ENCODE peak calls at places on chromosomes 4 and X, in four cellular contexts. N is GM23248, T is hepatocyte, W is SK-N-SH. G is an unnamed sample. For H3K4me1, the result is how much of the 10 kb centered on the place peaks cover.

GRCh38 chr4:11765849-11766453 is 337.3 kb upstream of the HS3ST1 start:
- DNase-seq in N (peak), T (peak), W (peak), G (peak)

GRCh38 chr4:98508825-98509539 is 149.4 kb downstream of the TSPAN5 start:
- DNase-seq in N (peak), T (no peak), W (no peak), G (no peak)

GRCh38 chr4:133969202-133969873 is 232.3 kb downstream of the PABPC4L start:
- DNase-seq in N (peak), T (peak), W (peak), G (no peak)

GRCh38 chr4:106707776-106708603 is 328.1 kb downstream of the DKK2 start:
- DNase-seq in N (peak), T (no peak), W (no peak), G (no peak)

GRCh38 chrX:103356897-103357296 is 591 bp downstream of the TCEAL9 start:
- DNase-seq in N (peak), T (peak), W (peak), G (peak)

GRCh38 chr4:80365928-80366327 is 30.4 kb downstream of the CFAP299 start:
- DNase-seq in N (peak), T (peak), W (peak), G (peak)

GRCh38 chr4:125432078-125432477 is 117.3 kb downstream of the FAT4 start:
- DNase-seq in N (peak), T (peak), W (no peak), G (no peak)

GRCh38 chr4:184408021-184408710 is 66.2 kb downstream of the IRF2 start:
- DNase-seq in N (peak), T (no peak), W (no peak), G (peak)

GRCh38 chrX:69808375-69808774 is 192.5 kb downstream of the EDA start:
- DNase-seq in N (no peak), T (no peak), W (no peak), G (no peak)

GRCh38 chr4:105130945-105131344 is 15.7 kb upstream of the TET2 start:
- DNase-seq in N (no peak), T (no peak), W (no peak), G (no peak)

GRCh38 chrX:41452972-41453371 is 5.8 kb downstream of the NYX start:
- DNase-seq in N (peak), T (no peak), W (no peak), G (no peak)

GRCh38 chr4:80471701-80472100 is 136.2 kb downstream of the CFAP299 start:
- DNase-seq in N (peak), T (peak), W (no peak), G (peak)

GRCh38 chr4:16914208-16914607 is 15.8 kb upstream of the LDB2 start:
- DNase-seq in N (peak), T (no peak), W (peak), G (no peak)

GRCh38 chrX:103413981-103414380 is 37.6 kb downstream of the BEX3 start:
- DNase-seq in N (no peak), T (no peak), W (no peak), G (no peak)

GRCh38 chrX:37754518-37754917 is 25.3 kb upstream of the CYBB start:
- DNase-seq in N (no peak), T (no peak), W (no peak), G (no peak)

GRCh38 chr4:108129226-108129625 is 39.5 kb downstream of the LEF1 start:
- DNase-seq in N (no peak), T (no peak), W (no peak), G (no peak)

GRCh38 chr4:38576767-38577166 is 87.2 kb upstream of the KLF3 start:
- DNase-seq in N (no peak), T (no peak), W (no peak), G (no peak)

GRCh38 chr4:38577482-38577881 is 86.5 kb upstream of the KLF3 start:
- DNase-seq in N (no peak), T (no peak), W (no peak), G (no peak)

GRCh38 chr4:38572798-38573197 is 91.2 kb upstream of the KLF3 start:
- DNase-seq in N (no peak), T (no peak), W (no peak), G (no peak)

GRCh38 chr4:38570647-38571326 is 93.2 kb upstream of the KLF3 start:
- DNase-seq in N (no peak), T (peak), W (no peak), G (no peak)

DNA sequence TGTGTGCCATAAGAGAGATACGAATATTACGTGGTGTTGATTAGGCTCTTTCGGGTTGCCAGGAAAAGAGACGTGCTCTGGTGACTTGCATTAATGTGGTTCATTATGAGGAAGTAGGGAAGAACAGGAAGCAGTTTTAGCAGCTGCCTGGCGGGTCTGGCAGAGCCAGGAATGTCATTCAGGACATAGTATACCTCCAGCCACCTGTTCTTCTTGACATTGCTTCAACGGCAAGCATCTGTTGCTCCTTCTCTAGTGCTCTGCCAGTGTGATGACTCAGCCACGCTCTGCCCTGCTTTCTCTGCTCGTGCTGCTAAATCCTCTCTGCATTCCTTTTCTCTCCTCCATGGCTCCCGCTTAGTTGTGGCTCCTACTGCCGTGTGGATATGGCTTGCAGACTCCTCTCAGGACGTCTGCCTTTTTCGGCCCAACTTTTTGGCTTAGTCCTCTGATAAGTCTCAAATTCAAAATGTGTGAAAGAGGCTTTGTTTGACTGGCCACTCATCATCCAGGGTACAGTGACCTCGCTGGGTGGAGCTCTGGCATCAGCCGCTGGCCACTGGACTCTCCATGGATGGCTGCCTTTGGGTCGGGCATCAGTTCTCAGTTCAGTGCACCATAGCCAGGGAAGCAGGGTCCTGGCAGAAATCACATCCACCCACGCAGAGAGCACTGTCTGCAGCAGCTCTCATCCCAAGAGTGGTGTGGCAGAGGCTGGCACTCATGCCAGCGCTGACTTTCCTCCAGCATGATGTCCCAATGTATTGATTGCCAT is 89.3 kb upstream of the KLF3 start:
- DNase-seq in N (peak), T (no peak), W (no peak), G (no peak)
- H3K27ac ChIP-seq in N (no peak), T (no peak), W (no peak), G (no peak)

DNA sequence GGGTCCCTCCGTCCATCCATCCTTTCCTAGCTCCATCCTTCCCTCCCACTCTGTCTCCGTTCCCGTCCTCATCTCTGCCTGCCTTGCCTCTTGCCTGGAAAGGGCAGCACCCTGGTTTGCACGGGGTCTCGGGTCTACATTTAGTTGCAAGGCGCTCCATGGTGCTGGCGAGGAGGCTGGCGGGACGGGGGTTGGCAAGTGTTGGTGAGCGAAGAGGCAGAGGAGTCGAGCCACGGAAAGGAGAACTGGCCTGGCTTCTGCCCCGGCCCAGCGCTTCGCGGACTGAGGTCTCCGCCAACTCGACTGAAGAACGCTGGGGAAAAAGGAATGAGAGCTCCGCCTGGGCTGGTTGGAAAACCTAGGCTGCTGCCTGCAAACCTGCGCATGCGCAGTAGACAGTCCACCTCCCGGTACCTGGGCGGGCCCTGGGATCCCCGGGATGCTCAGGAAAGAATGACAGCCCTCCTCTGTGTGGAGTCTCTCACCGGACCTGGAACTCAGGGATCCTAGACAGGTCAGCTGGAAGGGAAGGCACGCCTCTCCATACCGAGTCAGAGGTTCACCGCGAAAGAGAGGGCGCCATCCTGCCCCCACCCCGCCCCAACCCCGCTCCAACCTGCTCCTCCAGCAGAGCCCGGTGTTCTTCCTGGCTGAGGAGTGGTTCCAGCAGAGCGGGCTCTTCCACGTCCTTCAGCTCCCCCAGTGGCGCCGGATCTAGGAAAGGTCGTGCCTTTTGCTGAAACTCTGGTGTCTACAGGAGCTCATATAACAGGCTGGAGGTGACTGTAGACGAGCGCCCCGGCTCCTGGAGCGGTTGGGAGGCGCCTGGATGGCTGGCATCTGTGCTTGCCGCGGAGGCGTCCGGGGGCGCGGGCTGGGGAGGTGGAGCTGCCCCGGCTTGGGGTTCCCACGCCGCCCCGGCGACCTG is 6.0 kb downstream of the FRG2 start:
- DNase-seq in N (peak), T (peak), W (peak), G (peak)
- TF ChIP-seq EZH2phosphoT487 in N (peak), T (no peak), W (no peak), G (no peak)

GRCh38 chr4:86569103-86569870 is 24.8 kb upstream of the PTPN13 start:
- DNase-seq in N (no peak), T (no peak), W (no peak), G (no peak)
- H3K4me1 ChIP-seq in N (under half), T (under half), W (under half), G (under half)

GRCh38 chrX:129577877-129578276 is 37.8 kb downstream of the OCRL start:
- DNase-seq in N (no peak), T (no peak), W (no peak), G (no peak)
- H3K27ac ChIP-seq in N (peak), T (peak), W (no peak), G (no peak)

GRCh38 chrX:21993265-21993664 is 38.9 kb upstream of the PHEX start:
- DNase-seq in N (no peak), T (no peak), W (no peak), G (no peak)
- TF ChIP-seq EZH2phosphoT487 in N (no peak), T (no peak), W (no peak), G (no peak)

GRCh38 chrX:39855748-39856129 is 242.0 kb downstream of the BCOR start:
- DNase-seq in N (peak), T (peak), W (no peak), G (peak)

GRCh38 chrX:39854772-39855747 is 242.7 kb downstream of the BCOR start:
- DNase-seq in N (no peak), T (no peak), W (no peak), G (no peak)

GRCh38 chrX:39856472-39857121 is 241.2 kb downstream of the BCOR start:
- DNase-seq in N (no peak), T (no peak), W (no peak), G (no peak)

GRCh38 chrX:39859991-39860861 is 237.5 kb downstream of the BCOR start:
- DNase-seq in N (peak), T (peak), W (peak), G (peak)

GRCh38 chrX:39857780-39858179 is 240.0 kb downstream of the BCOR start:
- DNase-seq in N (no peak), T (no peak), W (no peak), G (peak)
- H3K4me1 ChIP-seq in N (under half), T (under half), W (under half), G (under half)

DNA sequence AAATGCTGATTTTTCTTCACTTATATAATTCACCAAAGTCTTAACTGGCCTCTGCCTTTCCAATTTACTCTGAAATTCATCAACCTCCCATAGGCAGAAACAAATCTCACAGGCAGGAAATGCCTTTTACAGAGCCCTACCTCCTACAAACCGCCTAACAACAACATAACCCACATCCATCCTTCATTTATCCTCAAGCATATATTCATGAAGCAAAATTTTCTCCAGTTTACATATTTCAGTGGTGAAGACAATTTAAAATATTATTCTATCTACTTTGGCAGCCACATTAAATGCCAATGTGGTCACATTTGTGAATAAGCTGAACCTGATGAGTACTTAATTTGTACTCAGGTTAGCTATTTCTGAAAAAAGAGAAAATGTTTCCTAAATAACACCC is 30.3 kb downstream of the SEPSECS start:
- DNase-seq in N (no peak), T (no peak), W (no peak), G (no peak)
- H3K27ac ChIP-seq in N (no peak), T (no peak), W (no peak), G (no peak)

GRCh38 chr4:88891636-88892035 is 165.3 kb downstream of the FAM13A start:
- DNase-seq in N (no peak), T (no peak), W (no peak), G (no peak)
- TF ChIP-seq EZH2phosphoT487 in N (no peak), T (no peak), W (no peak), G (no peak)

GRCh38 chrX:150871341-150871811 is 27.1 kb downstream of the CD99L2 start:
- DNase-seq in N (no peak), T (no peak), W (no peak), G (no peak)
- H3K4me1 ChIP-seq in N (under half), T (under half), W (under half), G (under half)

G was measured in PC-3.